ENCODE peak calls at places on chromosomes 1 and 21, in nine cellular contexts. O is left lung, I is astrocyte of the spinal cord, C is cardiac muscle cell, W is heart right ventricle, X is A549, D is heart left ventricle, Y is fibroblast of pulmonary artery, G is pancreas. A is an unnamed sample.
A peak's percentile ranks its signal among the peaks of the same experiment; 100 is the strongest.

GRCh38 chr1:172278478-172278877 is 142.0 kb upstream of the C1orf105 start:
- DNase-seq in C (no peak), O (no peak), I (peak; percentile 90), Y (peak; percentile 57), X (peak; percentile 40), G (no peak), W (no peak), D (no peak), A (peak; percentile 72)

GRCh38 chr1:85027242-85027983 is 20.9 kb downstream of the MCOLN3 start:
- DNase-seq in I (no peak), C (peak; percentile 15), G (no peak), O (no peak), X (peak; percentile 11), W (no peak), D (no peak), Y (peak; percentile 50), A (no peak)

GRCh38 chr1:65820983-65821382 is 28.3 kb downstream of the PDE4B start:
- DNase-seq in D (no peak), I (peak; percentile 91), O (no peak), W (no peak), C (no peak), G (no peak), Y (peak; percentile 79), X (peak; percentile 1), A (peak; percentile 73)

GRCh38 chr1:154970631-154971340 is at the start of gene SHC1:
- DNase-seq in D (peak; percentile 96), Y (peak; percentile 94), O (peak; percentile 93), I (peak; percentile 96), G (peak; percentile 78), W (peak; percentile 91), C (peak; percentile 87), X (peak; percentile 93), A (peak; percentile 83)

GRCh38 chr1:78339490-78339889 is 151.3 kb upstream of the PTGFR start:
- DNase-seq in G (no peak), W (no peak), Y (peak; percentile 24), D (no peak), I (peak; percentile 59), C (no peak), X (no peak), O (no peak), A (no peak)

GRCh38 chr1:240705584-240705983 is 93.6 kb upstream of the GREM2 start:
- DNase-seq in W (no peak), G (no peak), O (no peak), Y (peak; percentile 18), X (no peak), I (peak; percentile 50), C (no peak), D (no peak), A (peak; percentile 72)

GRCh38 chr21:35622612-35623011 is 437.7 kb downstream of the SETD4 start:
- DNase-seq in X (no peak), D (no peak), I (no peak), Y (no peak), W (no peak), C (no peak), G (no peak), O (no peak), A (no peak)

GRCh38 chr1:107622975-107623374 is 342.0 kb downstream of the VAV3 start:
- DNase-seq in C (no peak), X (no peak), Y (no peak), W (no peak), D (no peak), G (no peak), I (no peak), O (no peak), A (no peak)

GRCh38 chr1:8629241-8630091 is 188.0 kb downstream of the RERE start:
- DNase-seq in D (no peak), G (no peak), X (no peak), Y (peak; percentile 39), W (no peak), C (peak; percentile 42), I (peak; percentile 22), O (no peak), A (no peak)

GRCh38 chr1:241774017-241774416 is 74.0 kb upstream of the EXO1 start:
- DNase-seq in W (no peak), X (no peak), G (no peak), D (no peak), I (no peak), Y (no peak), O (no peak), C (no peak), A (no peak)

GRCh38 chr1:34147301-34147700 is 17.7 kb downstream of the CSMD2 start:
- DNase-seq in Y (no peak), W (no peak), D (no peak), G (no peak), C (no peak), X (no peak), O (no peak), I (no peak), A (no peak)

GRCh38 chr1:33010946-33011731 is 25.5 kb downstream of the AK2 start:
- DNase-seq in X (no peak), D (peak; percentile 69), C (no peak), W (no peak), I (peak; percentile 40), Y (peak; percentile 72), O (peak; percentile 69), G (peak; percentile 67), A (no peak)

GRCh38 chr1:33925586-33925985 is 61.7 kb downstream of the HMGB4 start:
- DNase-seq in G (no peak), O (no peak), Y (no peak), I (no peak), C (no peak), X (no peak), W (no peak), D (no peak), A (no peak)

GRCh38 chr21:38424333-38424732 is 73.9 kb downstream of the ERG start:
- DNase-seq in Y (no peak), O (no peak), W (no peak), D (no peak), I (no peak), C (peak; percentile 45), G (no peak), X (no peak), A (no peak)
- TF ChIP-seq CTCF in Y (no peak), O (no peak), W (no peak), D (no peak), I (no peak), C (no peak), G (no peak), X (no peak), A (no peak)

DNA sequence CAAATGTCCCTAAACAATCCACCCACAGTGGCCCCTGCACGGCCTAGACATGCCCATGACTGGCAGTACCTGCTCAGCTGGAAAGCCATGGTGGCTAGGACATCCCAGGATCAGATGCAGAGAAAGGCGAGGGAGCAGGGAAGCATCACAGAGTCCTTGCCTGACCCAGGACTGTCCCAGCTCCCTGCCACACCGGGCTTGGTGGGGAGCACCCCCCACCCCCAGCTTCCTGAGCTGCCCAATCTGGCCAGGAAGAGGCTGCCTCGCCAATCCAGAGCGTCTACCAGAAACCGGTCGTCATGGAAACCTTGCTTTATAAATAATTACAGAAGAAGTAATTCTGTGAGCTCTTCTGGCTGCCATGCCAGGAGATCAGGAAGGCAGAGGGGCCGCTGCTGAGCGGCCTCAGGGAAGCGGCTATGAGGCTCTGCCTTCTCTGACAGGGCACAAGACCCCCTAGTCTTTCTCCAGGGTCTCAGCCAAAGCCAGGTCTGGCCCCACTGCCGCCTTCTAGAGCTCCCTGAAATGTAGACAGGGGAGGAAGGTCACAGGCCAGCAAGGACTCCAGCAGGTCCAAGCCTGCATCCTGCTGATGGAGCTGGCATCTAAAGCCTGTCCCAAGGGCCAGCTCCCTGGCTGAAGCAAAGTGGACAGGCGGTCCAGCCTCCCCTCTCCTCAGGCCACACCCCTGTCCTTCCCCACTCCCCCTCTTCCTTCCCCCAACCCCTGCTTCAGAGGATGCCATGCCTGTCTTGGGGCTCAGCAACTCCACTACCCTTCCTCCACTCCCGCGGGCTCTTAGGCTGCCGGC is 34.6 kb downstream of the ACOT7 start:
- DNase-seq in G (peak; percentile 34), D (peak; percentile 18), I (peak; percentile 69), X (no peak), C (peak; percentile 20), W (no peak), O (no peak), Y (peak; percentile 81), A (peak; percentile 38)
- H3K4me3 ChIP-seq in G (no peak overlapping the region), D (no peak overlapping the region), I (no peak overlapping the region), X (no peak overlapping the region), C (no peak overlapping the region), W (no peak overlapping the region), O (no peak overlapping the region), Y (no peak overlapping the region), A (no peak overlapping the region)

GRCh38 chr21:45010860-45011259 is 63.5 kb upstream of the ADARB1 start:
- DNase-seq in Y (no peak), W (peak; percentile 4), C (no peak), G (peak; percentile 9), D (peak; percentile 10), X (no peak), I (no peak), O (no peak), A (no peak)

GRCh38 chr21:45012661-45013270 is 61.6 kb upstream of the ADARB1 start:
- DNase-seq in G (no peak), O (no peak), C (no peak), I (no peak), W (peak; percentile 9), X (peak; percentile 9), D (peak; percentile 9), Y (no peak), A (no peak)

GRCh38 chr21:45013271-45013841 is 61.0 kb upstream of the ADARB1 start:
- DNase-seq in I (no peak), Y (no peak), X (no peak), W (no peak), C (no peak), O (peak; percentile 16), G (peak; percentile 18), D (peak; percentile 24), A (no peak)

GRCh38 chr21:45011426-45011825 is 63.0 kb upstream of the ADARB1 start:
- DNase-seq in G (peak; percentile 6), O (no peak), I (no peak), D (peak; percentile 17), W (peak; percentile 8), Y (no peak), C (no peak), X (no peak), A (no peak)

DNA sequence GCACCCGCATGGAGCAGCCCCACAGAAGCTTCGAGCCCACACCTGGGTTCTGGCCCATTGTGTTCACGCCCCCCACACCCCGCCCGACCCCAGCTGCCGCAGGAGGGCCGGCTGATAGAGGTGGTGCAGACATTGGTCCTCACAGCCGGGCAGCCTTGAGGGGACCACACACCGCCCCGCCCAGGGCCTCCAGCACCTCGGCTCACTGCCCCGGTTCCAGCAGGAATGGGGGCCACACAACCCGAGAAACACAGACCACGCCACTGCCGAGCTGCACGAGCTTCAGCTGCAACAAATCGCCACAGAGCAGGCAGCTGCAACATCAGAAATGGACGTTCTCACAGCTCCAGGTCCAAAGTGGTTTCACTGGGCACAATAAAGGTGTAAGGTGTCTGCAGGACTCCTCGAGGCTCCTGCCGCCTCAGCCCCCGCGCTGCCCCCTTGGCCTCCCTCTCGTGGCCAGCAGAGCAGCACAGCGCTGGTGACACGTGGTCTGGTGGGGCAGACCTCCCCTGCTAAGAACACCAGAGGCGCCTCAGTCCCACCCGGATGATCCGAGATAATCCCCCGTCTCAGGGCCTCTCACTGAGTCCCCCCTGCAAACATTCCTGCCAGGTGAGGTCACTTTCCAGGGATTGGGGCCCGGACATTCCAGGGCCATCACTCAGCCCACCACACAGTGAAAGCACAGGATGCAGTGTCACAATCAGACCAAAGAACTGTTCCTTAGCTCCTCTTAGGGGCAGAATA is 62.3 kb upstream of the ADARB1 start:
- DNase-seq in O (peak; percentile 26), C (peak; percentile 63), Y (peak; percentile 89), W (peak; percentile 15), I (peak; percentile 87), G (peak; percentile 12), D (peak; percentile 37), X (peak; percentile 38), A (peak; percentile 77)
- TF ChIP-seq CTCF in O (no peak), C (peak; percentile 1), Y (no peak), W (peak; percentile 22), I (no peak), G (no peak), D (no peak), X (no peak), A (no peak)

GRCh38 chr1:205448540-205449253 is 7.1 kb downstream of the BLACAT1 start:
- DNase-seq in D (no peak), G (no peak), I (no peak), X (no peak), C (no peak), Y (no peak), W (no peak), O (no peak), A (no peak)
- H3K4me3 ChIP-seq in D (no peak overlapping the region), G (no peak overlapping the region), I (no peak overlapping the region), X (no peak overlapping the region), C (no peak overlapping the region), Y (peak overlapping the region; percentile 45), W (no peak overlapping the region), O (peak overlapping the region; percentile 20), A (peak overlapping the region; percentile 24)